ENCODE peak calls at places on chromosomes 13 and 19, in four cellular contexts. S, W, N and Z are unnamed samples.

GRCh38 chr13:112740502-112741131 is 50.8 kb downstream of the ATP11A start:
- DNase-seq in S (peak; percentile 55), W (peak; percentile 48), N (no peak), Z (peak; percentile 52)

GRCh38 chr19:50565984-50566903 is 2.0 kb downstream of the LRRC4B start:
- DNase-seq in S (no peak), W (no peak), N (peak; percentile 77), Z (no peak)

GRCh38 chr13:113584205-113584869 is at the start of gene TFDP1:
- DNase-seq in S (peak; percentile 72), W (peak; percentile 79), N (peak; percentile 94), Z (peak; percentile 87)

GRCh38 chr19:6278740-6279619 is 795 bp downstream of the MLLT1 start:
- DNase-seq in S (no peak), W (no peak), N (peak; percentile 65), Z (no peak)

GRCh38 chr19:12994701-12995595 is at the start of gene NFIX:
- DNase-seq in S (no peak), W (peak; percentile 79), N (peak; percentile 68), Z (peak; percentile 72)

GRCh38 chr13:23718916-23719470 is 148.8 kb downstream of the TNFRSF19 start:
- DNase-seq in S (no peak), W (no peak), N (no peak), Z (no peak)

GRCh38 chr19:14006766-14007562 is 844 bp upstream of the RFX1 start:
- DNase-seq in S (peak; percentile 9), W (peak; percentile 87), N (peak; percentile 96), Z (no peak)

GRCh38 chr19:48501446-48501960 is 10.1 kb downstream of the LMTK3 start:
- DNase-seq in S (no peak), W (peak; percentile 81), N (no peak), Z (peak; percentile 73)

GRCh38 chr13:22412452-22412851 is 741.6 kb downstream of the FGF9 start:
- DNase-seq in S (no peak), W (no peak), N (no peak), Z (no peak)

GRCh38 chr19:39351537-39352037 is 9.4 kb downstream of the SAMD4B start:
- DNase-seq in S (no peak), W (no peak), N (no peak), Z (no peak)

GRCh38 chr13:102286326-102286725 is 115.5 kb downstream of the FGF14 start:
- DNase-seq in S (peak; percentile 92), W (no peak), N (no peak), Z (no peak)

GRCh38 chr19:39946532-39946931 is 12.1 kb upstream of the FCGBP start:
- DNase-seq in S (no peak), W (no peak), N (no peak), Z (no peak)

GRCh38 chr13:106331116-106331515 is 204.3 kb downstream of the EFNB2 start:
- DNase-seq in S (no peak), W (no peak), N (no peak), Z (no peak)

GRCh38 chr13:35648109-35648508 is 171.6 kb upstream of the MAB21L1 start:
- DNase-seq in S (no peak), W (no peak), N (no peak), Z (no peak)

GRCh38 chr19:22976248-22976647 is 26.7 kb downstream of the ZNF728 start:
- DNase-seq in S (no peak), W (no peak), N (no peak), Z (no peak)
- H3K9me3 ChIP-seq in S (peaks cover 3% of the 10 kb centered on the region), W (peaks cover 7% of the 10 kb centered on the region), N (peaks cover 82% of the 10 kb centered on the region), Z (peaks cover 94% of the 10 kb centered on the region)

DNA sequence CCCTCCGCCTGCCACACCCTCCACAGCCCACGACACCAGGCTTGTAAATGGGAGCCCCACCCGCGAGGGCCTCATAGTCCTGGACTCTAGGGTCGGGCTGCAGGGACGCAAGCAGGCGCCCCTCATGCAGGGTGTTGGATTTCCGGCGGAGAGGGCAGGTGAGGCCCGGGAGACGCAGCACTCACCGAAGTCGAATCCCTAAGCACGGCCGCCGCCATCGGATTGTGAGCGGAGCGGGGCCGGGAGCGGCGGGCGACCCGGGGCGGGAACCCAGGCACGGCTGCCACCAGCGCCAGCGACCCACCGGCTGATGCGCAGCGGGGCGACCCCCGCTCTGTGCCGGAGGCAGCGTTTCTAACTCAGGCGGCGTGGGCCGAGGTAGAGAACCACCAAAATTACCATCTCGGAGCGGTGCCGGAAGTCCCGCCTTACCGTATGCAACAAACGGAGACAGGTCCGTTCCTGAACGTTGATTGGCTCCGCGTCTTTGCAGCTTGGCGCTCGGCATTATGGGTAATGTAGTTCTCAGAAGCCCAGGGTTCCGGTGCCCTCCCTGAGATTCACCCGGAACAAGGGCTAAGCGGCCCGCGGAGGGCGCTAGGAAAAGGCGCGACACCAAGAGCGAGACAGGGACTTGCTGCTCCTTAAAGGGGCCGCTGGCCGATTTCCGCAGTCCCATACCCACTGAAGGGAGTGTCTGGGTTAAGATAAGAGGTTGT is at the start of gene ZNF416:
- DNase-seq in S (peak; percentile 96), W (peak; percentile 98), N (peak; percentile 99), Z (peak; percentile 96)
- H3K9me3 ChIP-seq in S (peaks cover 58% of the 10 kb centered on the region), W (peaks cover 2% of the 10 kb centered on the region), N (peaks cover 68% of the 10 kb centered on the region), Z (peaks cover 49% of the 10 kb centered on the region)

GRCh38 chr19:57757941-57758340 is 11.3 kb downstream of the ZNF776 start:
- DNase-seq in S (no peak), W (no peak), N (no peak), Z (no peak)
- H3K9me3 ChIP-seq in S (peaks cover 41% of the 10 kb centered on the region), W (no peaks in the 10 kb centered on the region), N (peaks cover 24% of the 10 kb centered on the region), Z (peaks cover 66% of the 10 kb centered on the region)

GRCh38 chr13:45256254-45256653 is 55.4 kb upstream of the KCTD4 start:
- DNase-seq in S (no peak), W (no peak), N (no peak), Z (no peak)

GRCh38 chr13:45258339-45258685 is 57.5 kb upstream of the KCTD4 start:
- DNase-seq in S (no peak), W (no peak), N (no peak), Z (no peak)

GRCh38 chr13:45255253-45255987 is 54.6 kb upstream of the KCTD4 start:
- DNase-seq in S (no peak), W (no peak), N (no peak), Z (no peak)

DNA sequence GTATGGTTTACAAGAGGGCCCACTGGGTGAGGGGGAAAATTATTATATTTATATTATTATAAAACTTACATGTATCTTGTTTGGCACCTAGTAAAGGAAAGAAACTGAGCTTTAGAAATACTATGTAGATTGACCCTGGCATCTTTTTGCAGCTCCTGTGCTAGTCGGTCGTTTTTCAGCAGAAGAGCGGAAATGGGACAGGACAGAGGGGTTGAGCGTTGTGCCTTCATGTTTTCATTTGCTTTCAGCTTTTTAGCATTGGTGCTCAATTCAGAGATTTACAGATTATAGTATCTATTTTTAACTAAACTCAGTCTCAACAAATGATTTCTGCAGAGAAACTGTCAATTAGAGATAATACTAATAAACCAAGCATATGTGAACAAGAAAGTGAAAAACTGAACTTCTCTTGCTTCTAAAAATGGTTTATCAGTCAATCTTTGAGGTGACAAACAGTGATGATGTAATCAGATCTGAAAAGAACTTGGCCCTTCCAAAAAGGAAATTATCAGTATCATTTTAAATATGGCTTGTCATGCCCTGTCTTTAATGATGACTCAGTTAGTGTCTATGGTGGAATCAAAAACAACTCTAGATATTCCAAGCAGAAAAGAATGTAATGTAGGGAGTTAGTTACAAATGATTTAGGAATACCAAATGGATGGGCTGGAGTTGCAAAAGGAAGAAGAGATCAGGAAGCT is 56.9 kb upstream of the KCTD4 start:
- DNase-seq in S (peak; percentile 48), W (no peak), N (no peak), Z (no peak)
- H3K9me3 ChIP-seq in S (no peaks in the 10 kb centered on the region), W (no peaks in the 10 kb centered on the region), N (no peaks in the 10 kb centered on the region), Z (no peaks in the 10 kb centered on the region)

GRCh38 chr19:9156304-9156703 is 16.1 kb downstream of the ZNF317 start:
- DNase-seq in S (no peak), W (no peak), N (no peak), Z (no peak)
- H3K9me3 ChIP-seq in S (peaks cover 51% of the 10 kb centered on the region), W (peaks cover 3% of the 10 kb centered on the region), N (peaks cover 98% of the 10 kb centered on the region), Z (peaks cover 64% of the 10 kb centered on the region)

GRCh38 chr13:25170554-25171107 is 1.5 kb downstream of the AMER2 start:
- DNase-seq in S (no peak), W (no peak), N (peak; percentile 73), Z (no peak)

GRCh38 chr13:25172303-25172630 is 179 bp upstream of the AMER2 start:
- DNase-seq in S (no peak), W (no peak), N (no peak), Z (no peak)

GRCh38 chr13:25171170-25171516 is 945 bp downstream of the AMER2 start:
- DNase-seq in S (no peak), W (peak; percentile 13), N (no peak), Z (no peak)

GRCh38 chr13:25169951-25170553 is 2.0 kb downstream of the AMER2 start:
- DNase-seq in S (no peak), W (no peak), N (no peak), Z (no peak)

GRCh38 chr13:25171517-25172302 is at the start of gene AMER2:
- DNase-seq in S (peak; percentile 6), W (peak; percentile 75), N (peak; percentile 68), Z (no peak)
- H3K9me3 ChIP-seq in S (no peaks in the 10 kb centered on the region), W (no peaks in the 10 kb centered on the region), N (no peaks in the 10 kb centered on the region), Z (no peaks in the 10 kb centered on the region)

DNA sequence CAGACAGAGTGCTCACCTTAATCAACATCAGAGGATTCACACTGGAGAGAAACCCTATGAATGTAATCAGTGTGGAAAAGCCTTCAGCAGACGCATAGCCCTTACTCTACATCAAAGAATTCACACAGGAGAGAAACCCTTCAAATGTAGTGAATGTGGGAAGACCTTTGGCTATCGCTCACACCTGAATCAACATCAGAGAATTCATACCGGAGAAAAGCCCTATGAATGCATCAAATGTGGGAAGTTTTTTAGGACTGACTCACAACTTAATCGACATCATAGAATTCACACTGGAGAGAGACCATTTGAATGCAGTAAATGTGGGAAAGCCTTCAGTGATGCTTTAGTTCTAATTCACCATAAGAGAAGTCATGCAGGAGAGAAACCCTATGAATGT is 18.3 kb downstream of the ZNF527 start:
- DNase-seq in S (no peak), W (no peak), N (no peak), Z (no peak)
- H3K9me3 ChIP-seq in S (peaks cover 41% of the 10 kb centered on the region), W (no peaks in the 10 kb centered on the region), N (peaks cover 87% of the 10 kb centered on the region), Z (peaks cover 99% of the 10 kb centered on the region)

GRCh38 chr19:36340786-36341386 is 38.1 kb downstream of the ZFP14 start:
- DNase-seq in S (no peak), W (no peak), N (no peak), Z (no peak)
- H3K9me3 ChIP-seq in S (peaks cover 34% of the 10 kb centered on the region), W (peaks cover 2% of the 10 kb centered on the region), N (peaks cover 96% of the 10 kb centered on the region), Z (peaks cover 91% of the 10 kb centered on the region)

GRCh38 chr13:74708629-74709028 is 574.4 kb upstream of the KLF12 start:
- DNase-seq in S (no peak), W (no peak), N (no peak), Z (no peak)

GRCh38 chr13:74710006-74710405 is 575.8 kb upstream of the KLF12 start:
- DNase-seq in S (peak; percentile 22), W (no peak), N (no peak), Z (no peak)

DNA sequence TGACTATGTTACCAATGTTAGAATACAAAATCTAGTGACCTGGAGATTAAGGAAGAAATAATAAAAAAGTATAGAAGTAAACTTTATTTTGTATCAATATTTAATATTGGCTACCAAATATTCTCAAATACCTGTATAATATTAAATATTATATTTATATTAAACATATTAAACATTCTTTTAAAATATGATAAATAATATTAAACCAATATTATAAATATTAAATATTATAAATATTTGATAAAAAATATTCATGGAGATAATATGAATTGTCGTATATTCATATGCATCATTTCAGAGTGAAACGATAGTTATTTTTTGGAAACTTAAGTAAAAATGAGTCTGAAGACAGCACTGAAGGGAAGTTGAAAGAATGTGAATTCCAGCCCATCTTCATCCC is 571.2 kb upstream of the KLF12 start:
- DNase-seq in S (no peak), W (no peak), N (no peak), Z (no peak)
- H3K9me3 ChIP-seq in S (no peaks in the 10 kb centered on the region), W (no peaks in the 10 kb centered on the region), N (no peaks in the 10 kb centered on the region), Z (no peaks in the 10 kb centered on the region)